ENCODE peak calls at places on chromosome 10, in six cellular contexts. Y, D, F, H, Q and V are unnamed samples.

GRCh38 chr10:33566001-33566400 is 231.5 kb upstream of the NRP1 start:
- DNase-seq in Y (no peak), D (no peak), Q (no peak), H (no peak), F (no peak), V (no peak)

GRCh38 chr10:8301831-8302230 is 247.3 kb downstream of the GATA3 start:
- DNase-seq in H (no peak), Y (no peak), F (no peak), D (no peak), Q (no peak), V (no peak)

GRCh38 chr10:74624501-74624900 is 201.9 kb upstream of the KAT6B start:
- DNase-seq in Y (no peak), H (no peak), Q (no peak), D (no peak), F (no peak), V (no peak)

GRCh38 chr10:20466731-20467130 is 430.4 kb downstream of the NEBL start:
- DNase-seq in Q (no peak), H (no peak), D (peak; percentile 10), Y (no peak), F (peak; percentile 53), V (no peak)

GRCh38 chr10:23096814-23097549 is 1.6 kb downstream of the MSRB2 start:
- DNase-seq in H (no peak), Q (no peak), D (peak; percentile 48), Y (peak; percentile 15), F (peak; percentile 71), V (peak; percentile 43)

GRCh38 chr10:115379064-115379463 is 285.9 kb downstream of the ATRNL1 start:
- DNase-seq in D (no peak), Q (no peak), F (no peak), H (no peak), Y (no peak), V (no peak)

GRCh38 chr10:81655986-81656385 is 219.0 kb upstream of the NRG3 start:
- DNase-seq in F (no peak), Y (no peak), Q (no peak), D (no peak), H (no peak), V (no peak)

GRCh38 chr10:132820056-132820455 is 34.1 kb upstream of the NKX6-2 start:
- DNase-seq in Y (no peak), Q (no peak), H (no peak), F (no peak), D (no peak), V (no peak)

GRCh38 chr10:20017961-20018360 is 201.7 kb downstream of the PLXDC2 start:
- DNase-seq in Q (no peak), H (no peak), Y (no peak), D (no peak), F (peak; percentile 54), V (no peak)

GRCh38 chr10:614772-615582 is 74.5 kb downstream of the DIP2C start:
- DNase-seq in F (no peak), Q (no peak), Y (no peak), D (peak; percentile 77), H (no peak), V (no peak)

GRCh38 chr10:101466016-101466912 is 112.3 kb downstream of the BTRC start:
- DNase-seq in Y (no peak), D (no peak), H (no peak), Q (no peak), F (no peak), V (no peak)

GRCh38 chr10:1163204-1163660 is 107.0 kb downstream of the WDR37 start:
- DNase-seq in Y (no peak), F (no peak), D (no peak), Q (no peak), H (no peak), V (no peak)

GRCh38 chr10:63703740-63704345 is 182.6 kb downstream of the REEP3 start:
- DNase-seq in F (no peak), H (no peak), D (no peak), Y (no peak), Q (no peak), V (no peak)

GRCh38 chr10:113235505-113235904 is 285.5 kb downstream of the TCF7L2 start:
- DNase-seq in F (no peak), Y (no peak), D (no peak), Q (no peak), H (no peak), V (no peak)

GRCh38 chr10:49089152-49089788 is 26.1 kb downstream of the VSTM4 start:
- DNase-seq in D (no peak), Q (no peak), F (no peak), Y (no peak), H (no peak), V (no peak)

GRCh38 chr10:76899490-76899889 is 738.1 kb downstream of the KCNMA1 start:
- DNase-seq in F (peak; percentile 27), Q (no peak), Y (no peak), D (no peak), H (no peak), V (peak; percentile 39)

GRCh38 chr10:101120884-101121660 is 10.0 kb upstream of the TLX1 start:
- DNase-seq in D (no peak), F (peak; percentile 13), Q (no peak), H (no peak), Y (peak; percentile 44), V (no peak)

GRCh38 chr10:73209705-73210104 is 37.4 kb downstream of the DNAJC9 start:
- DNase-seq in H (no peak), Y (no peak), F (peak; percentile 72), Q (no peak), D (peak; percentile 46), V (peak; percentile 56)

GRCh38 chr10:96358851-96359540 is at the start of gene OPALIN:
- DNase-seq in F (no peak), Y (no peak), H (no peak), Q (no peak), D (no peak), V (no peak)

GRCh38 chr10:535051-535450 is 154.4 kb downstream of the DIP2C start:
- DNase-seq in Y (no peak), H (no peak), Q (no peak), F (no peak), D (no peak), V (no peak)

GRCh38 chr10:131431978-131432690 is 120.6 kb upstream of the TCERG1L start:
- DNase-seq in Q (no peak), F (no peak), H (no peak), Y (no peak), D (no peak), V (no peak)

GRCh38 chr10:73586583-73586984 is 4.6 kb downstream of the USP54 start:
- DNase-seq in Y (no peak), Q (no peak), H (no peak), F (peak; percentile 80), D (peak; percentile 32), V (peak; percentile 87)

GRCh38 chr10:129730272-129730992 is 233.6 kb downstream of the EBF3 start:
- DNase-seq in D (no peak), Q (no peak), H (no peak), F (no peak), Y (no peak), V (no peak)

GRCh38 chr10:48322017-48322416 is 15.5 kb downstream of the MAPK8 start:
- DNase-seq in Y (no peak), Q (no peak), D (no peak), F (no peak), H (no peak), V (peak; percentile 47)

GRCh38 chr10:110081914-110082313 is 74.1 kb downstream of the ADD3 start:
- DNase-seq in D (peak; percentile 6), H (no peak), F (peak; percentile 91), Q (no peak), Y (no peak), V (no peak)

GRCh38 chr10:102375250-102375649 is 20.3 kb upstream of the NFKB2 start:
- DNase-seq in D (no peak), Y (no peak), F (no peak), H (no peak), Q (no peak), V (no peak)

GRCh38 chr10:86931872-86932271 is 25.5 kb downstream of the MMRN2 start:
- DNase-seq in D (peak; percentile 25), Y (no peak), H (no peak), F (peak; percentile 73), Q (no peak), V (no peak)

GRCh38 chr10:6894405-6894804 is 314.3 kb upstream of the PRKCQ start:
- DNase-seq in D (no peak), F (no peak), Y (no peak), Q (no peak), H (no peak), V (no peak)

GRCh38 chr10:79268717-79269116 is 78.6 kb upstream of the PPIF start:
- DNase-seq in Y (no peak), H (no peak), D (no peak), Q (no peak), F (peak; percentile 19), V (peak; percentile 37)

GRCh38 chr10:74322141-74322540 is 171.1 kb downstream of the ADK start:
- DNase-seq in F (no peak), H (no peak), Y (no peak), D (no peak), Q (no peak), V (no peak)

GRCh38 chr10:35613597-35614226 is 8.6 kb downstream of the GJD4 start:
- DNase-seq in D (peak; percentile 44), F (peak; percentile 74), Y (no peak), Q (no peak), H (no peak), V (peak; percentile 30)

GRCh38 chr10:112374724-112375541 is 1.0 kb downstream of the ACSL5 start:
- DNase-seq in Q (no peak), D (peak; percentile 25), H (no peak), F (no peak), Y (peak; percentile 25), V (peak; percentile 41)

GRCh38 chr10:23834096-23834495 is 374.8 kb upstream of the KIAA1217 start:
- DNase-seq in D (no peak), Y (no peak), Q (no peak), H (no peak), F (no peak), V (no peak)

GRCh38 chr10:62171791-62172190 is 96.9 kb downstream of the RTKN2 start:
- DNase-seq in Y (no peak), D (no peak), Q (no peak), F (no peak), H (no peak), V (peak; percentile 47)